ENCODE peak calls at places on chromosomes 13 and 19, in five cellular contexts. K, U, T, M and E are unnamed samples.

GRCh38 chr13:28128030-28128429 is 10.3 kb upstream of the PAN3 start:
- DNase-seq in K (no peak), U (no peak), T (no peak), M (no peak), E (no peak)

GRCh38 chr19:3319643-3320353 is 46.6 kb upstream of the NFIC start:
- DNase-seq in K (no peak), U (no peak), T (no peak), M (no peak), E (no peak)

GRCh38 chr19:12886943-12887747 is at the start of gene KLF1:
- DNase-seq in K (no peak), U (peak), T (no peak), M (no peak), E (no peak)

GRCh38 chr13:25181597-25181996 is 9.5 kb upstream of the AMER2 start:
- DNase-seq in K (no peak), U (no peak), T (no peak), M (peak), E (no peak)

GRCh38 chr19:28430214-28430613 is 782.7 kb downstream of the UQCRFS1 start:
- DNase-seq in K (no peak), U (no peak), T (no peak), M (no peak), E (no peak)

GRCh38 chr13:53250272-53250875 is 221.8 kb downstream of the OLFM4 start:
- DNase-seq in K (peak), U (peak), T (peak), M (peak), E (no peak)

GRCh38 chr13:98199480-98199879 is 22.4 kb upstream of the RNF113B start:
- DNase-seq in K (no peak), U (no peak), T (no peak), M (no peak), E (no peak)

GRCh38 chr13:39954476-39954875 is 299.0 kb downstream of the COG6 start:
- DNase-seq in K (no peak), U (no peak), T (no peak), M (no peak), E (no peak)

GRCh38 chr19:3378352-3379146 is 12.2 kb downstream of the NFIC start:
- DNase-seq in K (no peak), U (no peak), T (no peak), M (no peak), E (no peak)

GRCh38 chr19:54644056-54644455 is 13.8 kb downstream of the LILRB1 start:
- DNase-seq in K (no peak), U (no peak), T (no peak), M (no peak), E (no peak)

GRCh38 chr19:13056052-13056660 is 46.5 kb downstream of the LYL1 start:
- DNase-seq in K (no peak), U (no peak), T (no peak), M (no peak), E (peak)

GRCh38 chr19:10501971-10502523 is 1.1 kb downstream of the KEAP1 start:
- DNase-seq in K (no peak), U (peak), T (no peak), M (peak), E (peak)

GRCh38 chr19:10334340-10335148 is 1.2 kb upstream of the RAVER1 start:
- DNase-seq in K (peak), U (peak), T (peak), M (no peak), E (peak)